ENCODE peak calls at places on chromosomes 13 and 19, in nine cellular contexts. N is BJ; U is lung; M is nephron progenitor cell; S is Panc1; H is A673; Z is activated CD8-positive, alpha-beta T cell treated with anti-CD3 and anti-CD28 coated beads for 36 hours; L is uterus; C is heart right ventricle. B is an unnamed sample.

GRCh38 chr19:58166268-58166667 is 15.7 kb upstream of the ZNF329 start:
- DNase-seq in N (no peak), U (no peak), M (no peak), S (no peak), H (no peak), Z (no peak), L (no peak), C (no peak), B (no peak)

GRCh38 chr13:80462567-80462966 is 121.6 kb upstream of the SPRY2 start:
- DNase-seq in N (no peak), U (no peak), M (no peak), S (no peak), H (no peak), Z (no peak), L (no peak), C (no peak), B (no peak)

GRCh38 chr13:110263906-110264305 is 43.1 kb downstream of the COL4A1 start:
- DNase-seq in N (no peak), U (no peak), M (no peak), S (no peak), H (no peak), Z (no peak), L (peak; percentile 79), C (peak; percentile 57), B (no peak)

GRCh38 chr13:74077847-74078246 is 56.4 kb downstream of the KLF12 start:
- DNase-seq in N (no peak), U (no peak), M (no peak), S (no peak), H (no peak), Z (no peak), L (no peak), C (peak; percentile 17), B (no peak)

GRCh38 chr13:112324121-112324520 is 52.0 kb upstream of the SPACA7 start:
- DNase-seq in N (no peak), U (no peak), M (peak; percentile 28), S (no peak), H (no peak), Z (no peak), L (no peak), C (no peak), B (no peak)

GRCh38 chr13:28655566-28655965 is 3.4 kb upstream of the POMP start:
- DNase-seq in N (peak; percentile 47), U (no peak), M (no peak), S (no peak), H (no peak), Z (no peak), L (no peak), C (no peak), B (no peak)

GRCh38 chr13:99039718-99040280 is 61.9 kb upstream of the DOCK9 start:
- DNase-seq in N (no peak), U (no peak), M (no peak), S (no peak), H (no peak), Z (no peak), L (no peak), C (no peak), B (no peak)

GRCh38 chr13:24672141-24673132 is 7.8 kb upstream of the ATP12A start:
- DNase-seq in N (no peak), U (no peak), M (peak; percentile 67), S (no peak), H (no peak), Z (no peak), L (no peak), C (no peak), B (no peak)

GRCh38 chr19:51440846-51441409 is 17.3 kb downstream of the SIGLEC8 start:
- DNase-seq in N (no peak), U (no peak), M (no peak), S (no peak), H (no peak), Z (peak; percentile 73), L (no peak), C (no peak), B (no peak)

GRCh38 chr19:18648971-18649310 is 12.1 kb downstream of the KLHL26 start:
- DNase-seq in N (no peak), U (no peak), M (no peak), S (no peak), H (no peak), Z (no peak), L (peak; percentile 23), C (no peak), B (no peak)

GRCh38 chr19:14562660-14563589 is 8.9 kb downstream of the NDUFB7 start:
- DNase-seq in N (no peak), U (no peak), M (no peak), S (no peak), H (no peak), Z (no peak), L (no peak), C (no peak), B (no peak)

GRCh38 chr13:27976362-27977177 is 7.5 kb upstream of the CDX2 start:
- DNase-seq in N (no peak), U (no peak), M (no peak), S (no peak), H (no peak), Z (no peak), L (no peak), C (no peak), B (no peak)

GRCh38 chr13:86974995-86975328 is 696.2 kb upstream of the SLITRK5 start:
- DNase-seq in N (no peak), U (no peak), M (no peak), S (no peak), H (no peak), Z (no peak), L (no peak), C (no peak), B (no peak)

GRCh38 chr13:112159575-112160547 is 92.9 kb downstream of the SOX1 start:
- DNase-seq in N (no peak), U (no peak), M (no peak), S (no peak), H (no peak), Z (no peak), L (no peak), C (no peak), B (no peak)

GRCh38 chr13:62014299-62014698 is 598.6 kb upstream of the PCDH20 start:
- DNase-seq in N (no peak), U (no peak), M (no peak), S (peak; percentile 8), H (peak; percentile 64), Z (no peak), L (no peak), C (no peak), B (no peak)

GRCh38 chr13:99416411-99417121 is 84.7 kb upstream of the TM9SF2 start:
- DNase-seq in N (no peak), U (no peak), M (no peak), S (no peak), H (no peak), Z (peak; percentile 65), L (no peak), C (no peak), B (no peak)

GRCh38 chr19:27657271-27658051 is 1555.5 kb downstream of the UQCRFS1 start:
- DNase-seq in N (no peak), U (no peak), M (no peak), S (no peak), H (no peak), Z (no peak), L (no peak), C (no peak), B (peak; percentile 47)

GRCh38 chr19:18785179-18786124 is 5.7 kb downstream of the COMP start:
- DNase-seq in N (no peak), U (peak; percentile 84), M (peak; percentile 97), S (no peak), H (peak; percentile 90), Z (peak; percentile 89), L (peak; percentile 81), C (peak; percentile 53), B (peak; percentile 84)

GRCh38 chr19:44704982-44705381 is 6.0 kb downstream of the CEACAM16 start:
- DNase-seq in N (no peak), U (no peak), M (no peak), S (no peak), H (no peak), Z (no peak), L (no peak), C (no peak), B (no peak)
- TF ChIP-seq CTCF in N (no peak), U (no peak), M (no peak), S (no peak), H (no peak), Z (no peak), L (no peak), C (no peak), B (no peak)

GRCh38 chr19:23440791-23441190 is 45.5 kb upstream of the ZNF91 start:
- DNase-seq in N (no peak), U (no peak), M (peak; percentile 10), S (no peak), H (no peak), Z (peak; percentile 37), L (no peak), C (no peak), B (no peak)

GRCh38 chr19:23436944-23437343 is 41.7 kb upstream of the ZNF91 start:
- DNase-seq in N (no peak), U (no peak), M (no peak), S (no peak), H (no peak), Z (peak; percentile 12), L (no peak), C (no peak), B (no peak)

GRCh38 chr19:23437901-23438300 is 42.6 kb upstream of the ZNF91 start:
- DNase-seq in N (no peak), U (no peak), M (no peak), S (no peak), H (no peak), Z (no peak), L (no peak), C (no peak), B (no peak)

GRCh38 chr19:23439623-23440022 is 44.4 kb upstream of the ZNF91 start:
- DNase-seq in N (no peak), U (no peak), M (no peak), S (no peak), H (no peak), Z (peak; percentile 16), L (no peak), C (no peak), B (no peak)

DNA sequence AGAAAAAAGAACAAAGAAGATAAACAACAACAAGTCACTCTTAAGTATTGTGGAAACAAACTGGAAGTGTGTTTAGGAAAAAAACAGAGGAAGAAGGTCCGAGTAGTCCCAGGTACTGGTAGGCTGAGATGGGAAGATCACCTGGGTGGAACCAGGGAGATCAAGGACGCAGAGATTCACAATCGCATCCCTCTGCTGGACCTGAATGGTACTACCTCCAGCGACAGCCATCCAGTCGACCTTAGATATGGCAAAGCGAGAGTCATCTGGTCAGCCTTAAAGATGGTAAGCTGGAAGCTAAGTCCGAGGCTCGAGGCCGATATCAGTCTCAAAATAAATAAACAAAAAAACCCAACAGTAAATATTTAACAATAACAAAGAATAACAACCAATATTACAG is 44.9 kb upstream of the ZNF91 start:
- DNase-seq in N (no peak), U (no peak), M (no peak), S (no peak), H (no peak), Z (peak; percentile 30), L (no peak), C (no peak), B (no peak)
- TF ChIP-seq CTCF in N (peak; percentile 1), U (no peak), M (no peak), S (no peak), H (no peak), Z (no peak), L (no peak), C (no peak), B (no peak)

GRCh38 chr13:44116562-44117315 is 237.0 kb downstream of the LACC1 start:
- DNase-seq in N (no peak), U (no peak), M (no peak), S (no peak), H (peak; percentile 64), Z (peak; percentile 6), L (no peak), C (peak; percentile 40), B (no peak)
- TF ChIP-seq CTCF in N (no peak), U (no peak), M (no peak), S (no peak), H (peak; percentile 21), Z (no peak), L (no peak), C (no peak), B (no peak)

GRCh38 chr19:3295581-3295980 is 70.8 kb upstream of the NFIC start:
- DNase-seq in N (no peak), U (no peak), M (no peak), S (no peak), H (no peak), Z (no peak), L (no peak), C (no peak), B (no peak)
- TF ChIP-seq CTCF in N (no peak), U (no peak), M (no peak), S (no peak), H (no peak), Z (no peak), L (no peak), C (no peak), B (no peak)

B was measured in type B pancreatic cell.